ENCODE peak calls at places on chromosomes 4 and X, in nine cellular contexts. N is IMR-90, O is PC-3, R is fibroblast of pulmonary artery, A is body of pancreas, S is foreskin fibroblast, U is coronary artery, D is right lobe of liver, F is neural crest cell. C is an unnamed sample.

GRCh38 chr4:102641796-102642195 is 119.0 kb downstream of the MANBA start:
- DNase-seq in O (no peak), R (no peak), U (no peak), D (no peak), A (no peak), N (no peak), S (no peak), F (no peak), C (no peak)

GRCh38 chrX:56813318-56813837 is 84.3 kb downstream of the NBDY start:
- DNase-seq in S (peak; percentile 26), A (no peak), D (no peak), O (no peak), F (no peak), R (peak; percentile 81), N (peak; percentile 31), U (peak; percentile 75), C (peak; percentile 67)

GRCh38 chrX:44400588-44400987 is 57.1 kb upstream of the EFHC2 start:
- DNase-seq in R (peak; percentile 90), N (peak; percentile 96), A (no peak), U (no peak), D (no peak), O (peak; percentile 95), S (peak; percentile 92), F (no peak), C (peak; percentile 96)

GRCh38 chr4:175070444-175070843 is 152.3 kb downstream of the ADAM29 start:
- DNase-seq in R (no peak), F (no peak), A (no peak), S (no peak), U (no peak), N (no peak), D (no peak), O (peak; percentile 71), C (no peak)

GRCh38 chr4:53477038-53477565 is 99.7 kb downstream of the FIP1L1 start:
- DNase-seq in D (no peak), S (no peak), A (no peak), F (no peak), R (no peak), N (peak; percentile 62), U (no peak), O (no peak), C (no peak)

GRCh38 chr4:20528508-20528907 is 171.8 kb upstream of the PACRGL start:
- DNase-seq in A (no peak), O (no peak), D (no peak), R (no peak), F (no peak), S (peak; percentile 42), N (peak; percentile 59), U (no peak), C (peak; percentile 59)

GRCh38 chrX:110665636-110666035 is 130.0 kb downstream of the CHRDL1 start:
- DNase-seq in F (peak; percentile 41), O (peak; percentile 48), D (peak; percentile 43), S (peak; percentile 10), A (peak; percentile 45), U (no peak), N (peak; percentile 5), R (peak; percentile 11), C (peak; percentile 45)

GRCh38 chrX:68894142-68894512 is 65.3 kb downstream of the EFNB1 start:
- DNase-seq in R (no peak), N (no peak), O (no peak), D (no peak), S (no peak), U (no peak), F (no peak), A (no peak), C (no peak)

GRCh38 chr4:26260571-26260970 is 60.2 kb upstream of the RBPJ start:
- DNase-seq in S (no peak), D (no peak), R (no peak), A (no peak), O (no peak), F (no peak), N (no peak), U (no peak), C (no peak)

GRCh38 chrX:11566814-11567213 is 98.9 kb downstream of the ARHGAP6 start:
- DNase-seq in A (no peak), U (no peak), F (no peak), S (no peak), N (no peak), R (no peak), D (no peak), O (no peak), C (no peak)

GRCh38 chr4:24800273-24800880 is 5.0 kb downstream of the SOD3 start:
- DNase-seq in D (no peak), S (no peak), O (no peak), F (no peak), R (no peak), N (no peak), U (no peak), A (no peak), C (peak; percentile 15)

GRCh38 chr4:25313194-25313895 is 771 bp downstream of the ZCCHC4 start:
- DNase-seq in U (no peak), F (no peak), S (no peak), N (no peak), A (no peak), R (no peak), D (no peak), O (peak; percentile 10), C (no peak)

GRCh38 chr4:877502-877901 is 51.6 kb upstream of the CPLX1 start:
- DNase-seq in O (no peak), R (no peak), A (no peak), N (no peak), D (no peak), F (no peak), U (no peak), S (no peak), C (no peak)

GRCh38 chr4:6109842-6110560 is 90.3 kb downstream of the JAKMIP1 start:
- DNase-seq in A (peak; percentile 45), F (no peak), N (no peak), O (peak; percentile 59), S (no peak), D (no peak), R (no peak), U (peak; percentile 29), C (no peak)

GRCh38 chr4:98706200-98706813 is 47.9 kb upstream of the TSPAN5 start:
- DNase-seq in S (no peak), O (no peak), D (no peak), F (no peak), N (no peak), U (no peak), R (no peak), A (no peak), C (no peak)

GRCh38 chr4:127965803-127966175 is 583 bp downstream of the ABHD18 start:
- DNase-seq in S (no peak), O (peak; percentile 33), D (peak; percentile 62), U (peak; percentile 75), A (peak; percentile 81), N (peak; percentile 20), R (peak; percentile 13), F (no peak), C (peak; percentile 12)

GRCh38 chr4:42281324-42282020 is 115.8 kb upstream of the SHISA3 start:
- DNase-seq in D (no peak), A (no peak), U (no peak), N (no peak), R (no peak), O (no peak), S (no peak), F (no peak), C (peak; percentile 4)

GRCh38 chr4:53917719-53918118 is 146.7 kb downstream of the CHIC2 start:
- DNase-seq in D (no peak), O (peak; percentile 79), N (peak; percentile 46), A (no peak), F (no peak), S (no peak), U (no peak), R (no peak), C (peak; percentile 48)

GRCh38 chr4:169345207-169345788 is 74.5 kb upstream of the SH3RF1 start:
- DNase-seq in A (no peak), S (peak; percentile 99), O (peak; percentile 90), U (no peak), D (no peak), N (peak; percentile 86), F (no peak), R (peak; percentile 56), C (peak; percentile 96)

GRCh38 chrX:7076245-7076661 is 71.3 kb upstream of the STS start:
- DNase-seq in N (no peak), F (no peak), U (no peak), A (peak; percentile 43), S (no peak), D (peak; percentile 35), R (no peak), O (no peak), C (no peak)
- TF ChIP-seq CTCF in N (no peak), F (no peak), U (no peak), A (no peak), S (no peak), D (no peak), R (no peak), O (no peak), C (no peak)

GRCh38 chr4:183073838-183074145 is 25.3 kb upstream of the WWC2 start:
- DNase-seq in S (no peak), F (no peak), O (no peak), A (no peak), N (no peak), D (no peak), U (no peak), R (no peak), C (no peak)
- TF ChIP-seq CTCF in S (no peak), F (peak; percentile 48), O (no peak), A (peak; percentile 3), N (no peak), D (no peak), U (no peak), R (no peak), C (no peak)

GRCh38 chrX:130110379-130111219 is at the start of gene ELF4:
- DNase-seq in F (no peak), O (peak; percentile 68), A (peak; percentile 60), S (no peak), U (no peak), R (peak; percentile 59), D (peak; percentile 51), N (peak; percentile 37), C (peak; percentile 44)
- TF ChIP-seq CTCF in F (no peak), O (no peak), A (no peak), S (no peak), U (no peak), R (no peak), D (no peak), N (no peak), C (no peak)

DNA sequence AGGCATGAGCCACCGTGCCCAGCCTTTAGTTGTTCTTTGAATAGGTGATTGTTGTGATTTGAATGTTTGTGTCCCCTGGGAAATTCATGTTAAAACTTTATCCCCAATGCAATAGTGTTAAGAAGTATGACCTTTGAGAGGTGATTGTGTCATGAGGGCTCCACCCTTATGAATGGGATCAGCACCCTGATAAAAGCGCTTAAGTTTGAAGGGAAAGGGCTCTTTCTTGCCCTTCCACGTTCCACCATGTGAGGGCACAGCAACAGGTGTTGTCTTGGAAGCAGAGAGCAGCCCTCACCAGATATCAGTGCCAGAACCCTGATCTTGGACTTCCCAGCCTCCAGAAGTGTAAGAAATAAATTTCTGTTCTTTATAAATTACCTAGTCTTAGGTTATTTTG is 33.7 kb upstream of the RP2 start:
- DNase-seq in D (no peak), A (no peak), F (no peak), R (no peak), O (peak; percentile 46), S (no peak), N (no peak), U (no peak), C (peak; percentile 12)
- TF ChIP-seq CTCF in D (peak; percentile 23), A (no peak), F (no peak), R (peak; percentile 10), O (peak; percentile 62), S (peak; percentile 14), N (peak; percentile 25), U (no peak), C (peak; percentile 14)

GRCh38 chr4:76377922-76378321 is 43.0 kb downstream of the CCDC158 start:
- DNase-seq in N (peak; percentile 61), O (peak; percentile 36), F (peak; percentile 47), A (peak; percentile 28), R (peak; percentile 57), S (peak; percentile 14), D (peak; percentile 30), U (no peak), C (peak; percentile 31)
- TF ChIP-seq CTCF in N (peak; percentile 69), O (peak; percentile 65), F (peak; percentile 79), A (peak; percentile 59), R (peak; percentile 64), S (peak; percentile 45), D (peak; percentile 58), U (no peak), C (peak; percentile 63)